ENCODE peak calls at places on chromosomes 1 and 21, in four cellular contexts. U is HepG2, M is A549, B is K562. R is an unnamed sample.

GRCh38 chr1:211135342-211135950 is 1.5 kb upstream of the KCNH1 start:
- DNase-seq in U (peak; percentile 29), M (peak; percentile 46), B (peak; percentile 33), R (no peak)

GRCh38 chr1:168759077-168759476 is 30.1 kb upstream of the DPT start:
- DNase-seq in U (no peak), M (no peak), B (no peak), R (no peak)

GRCh38 chr1:225820522-225821120 is 10.7 kb downstream of the EPHX1 start:
- DNase-seq in U (no peak), M (no peak), B (no peak), R (no peak)

GRCh38 chr1:235101558-235102258 is 26.9 kb downstream of the TOMM20 start:
- DNase-seq in U (no peak), M (no peak), B (no peak), R (no peak)

GRCh38 chr21:26686278-26686677 is 113.2 kb upstream of the CYYR1 start:
- DNase-seq in U (no peak), M (peak; percentile 1), B (no peak), R (peak; percentile 22)

GRCh38 chr1:197481101-197481500 is 213.0 kb downstream of the CRB1 start:
- DNase-seq in U (no peak), M (no peak), B (no peak), R (no peak)

GRCh38 chr21:16420086-16420724 is 690.4 kb downstream of the USP25 start:
- DNase-seq in U (peak; percentile 9), M (no peak), B (no peak), R (no peak)

GRCh38 chr1:20367626-20368025 is 77.0 kb downstream of the VWA5B1 start:
- DNase-seq in U (no peak), M (no peak), B (no peak), R (no peak)

GRCh38 chr1:25194576-25195020 is 37.7 kb downstream of the SYF2 start:
- DNase-seq in U (no peak), M (no peak), B (no peak), R (no peak)

GRCh38 chr1:108962681-108963051 is 618 bp downstream of the CLCC1 start:
- DNase-seq in U (peak; percentile 12), M (no peak), B (no peak), R (peak; percentile 36)

GRCh38 chr1:219639843-219640606 is 27.1 kb upstream of the ZC3H11B start:
- DNase-seq in U (no peak), M (no peak), B (no peak), R (no peak)

GRCh38 chr1:109133815-109134214 is 19.9 kb downstream of the ELAPOR1 start:
- DNase-seq in U (no peak), M (no peak), B (no peak), R (no peak)

GRCh38 chr1:179298952-179299351 is 5.4 kb downstream of the SOAT1 start:
- DNase-seq in U (no peak), M (no peak), B (no peak), R (no peak)

GRCh38 chr1:161367684-161368398 is at the start of gene CFAP126:
- DNase-seq in U (peak; percentile 90), M (peak; percentile 73), B (peak; percentile 79), R (peak; percentile 58)

GRCh38 chr1:28910379-28911125 is 3.8 kb upstream of the EPB41 start:
- DNase-seq in U (no peak), M (no peak), B (no peak), R (no peak)

GRCh38 chr1:10643607-10644306 is 152.7 kb downstream of the CASZ1 start:
- DNase-seq in U (no peak), M (no peak), B (no peak), R (no peak)

GRCh38 chr1:210722410-210723081 is 393.8 kb downstream of the HHAT start:
- DNase-seq in U (no peak), M (no peak), B (no peak), R (no peak)

GRCh38 chr1:40362699-40363098 is 10.8 kb upstream of the SMAP2 start:
- DNase-seq in U (no peak), M (no peak), B (no peak), R (no peak)

GRCh38 chr1:245715291-245715701 is 560.5 kb downstream of the KIF26B start:
- DNase-seq in U (no peak), M (no peak), B (no peak), R (no peak)

GRCh38 chr1:226355679-226356583 is 47.0 kb upstream of the LIN9 start:
- DNase-seq in U (no peak), M (no peak), B (no peak), R (no peak)

GRCh38 chr1:7478797-7479499 is 292.1 kb upstream of the VAMP3 start:
- DNase-seq in U (no peak), M (peak; percentile 32), B (no peak), R (no peak)

GRCh38 chr1:22111620-22112019 is 31.3 kb downstream of the WNT4 start:
- DNase-seq in U (no peak), M (no peak), B (peak; percentile 33), R (no peak)

GRCh38 chr1:40381268-40382109 is 8.0 kb downstream of the SMAP2 start:
- DNase-seq in U (no peak), M (no peak), B (no peak), R (no peak)

GRCh38 chr1:60222492-60223369 is 149.2 kb upstream of the C1orf87 start:
- DNase-seq in U (no peak), M (no peak), B (no peak), R (no peak)

GRCh38 chr1:54305906-54306514 is 100.2 kb downstream of the SSBP3 start:
- DNase-seq in U (no peak), M (no peak), B (peak; percentile 68), R (no peak)

GRCh38 chr1:3184666-3185065 is 115.7 kb downstream of the PRDM16 start:
- DNase-seq in U (no peak), M (no peak), B (no peak), R (no peak)

GRCh38 chr1:58047265-58047858 is 499.2 kb downstream of the OMA1 start:
- DNase-seq in U (peak; percentile 6), M (peak; percentile 10), B (peak; percentile 76), R (peak; percentile 57)

GRCh38 chr1:7930547-7931445 is 9.8 kb downstream of the TNFRSF9 start:
- DNase-seq in U (no peak), M (no peak), B (no peak), R (no peak)

GRCh38 chr1:32695098-32695904 is 7.3 kb downstream of the SYNC start:
- DNase-seq in U (peak; percentile 81), M (no peak), B (peak; percentile 39), R (no peak)

GRCh38 chr1:200139661-200140250 is 112.2 kb downstream of the NR5A2 start:
- DNase-seq in U (peak; percentile 61), M (peak; percentile 60), B (peak; percentile 56), R (no peak)

GRCh38 chr1:5522605-5523145 is 469.6 kb downstream of the NPHP4 start:
- DNase-seq in U (no peak), M (no peak), B (no peak), R (no peak)

GRCh38 chr1:94821636-94822305 is 1.6 kb downstream of the SLC44A3 start:
- DNase-seq in U (peak; percentile 74), M (no peak), B (no peak), R (no peak)

GRCh38 chr21:43937898-43938309 is 72.9 kb downstream of the AGPAT3 start:
- DNase-seq in U (no peak), M (no peak), B (no peak), R (no peak)

GRCh38 chr21:43939443-43940328 is 72.4 kb upstream of the TRAPPC10 start:
- DNase-seq in U (no peak), M (no peak), B (no peak), R (no peak)

GRCh38 chr21:43937051-43937832 is 72.2 kb downstream of the AGPAT3 start:
- DNase-seq in U (peak; percentile 36), M (no peak), B (peak; percentile 59), R (no peak)

GRCh38 chr21:43940329-43940653 is 71.8 kb upstream of the TRAPPC10 start:
- DNase-seq in U (no peak), M (no peak), B (no peak), R (no peak)

GRCh38 chr21:43938751-43939442 is 73.2 kb upstream of the TRAPPC10 start:
- DNase-seq in U (peak; percentile 81), M (peak; percentile 80), B (peak; percentile 99), R (peak; percentile 94)
- TF ChIP-seq HMGXB4 in U (peak; percentile 92), M (no peak), B (peak; percentile 82), R (peak; percentile 78)

GRCh38 chr1:223784541-223784940 is 61.2 kb downstream of the TP53BP2 start:
- DNase-seq in U (no peak), M (no peak), B (no peak), R (no peak)

GRCh38 chr1:223783676-223784075 is 62.1 kb downstream of the TP53BP2 start:
- DNase-seq in U (no peak), M (no peak), B (no peak), R (no peak)

GRCh38 chr1:223792046-223792445 is 53.7 kb downstream of the TP53BP2 start:
- DNase-seq in U (no peak), M (no peak), B (no peak), R (no peak)

GRCh38 chr1:223785808-223786207 is 59.9 kb downstream of the TP53BP2 start:
- DNase-seq in U (no peak), M (no peak), B (no peak), R (no peak)

GRCh38 chr1:223788746-223789415 is 56.9 kb downstream of the TP53BP2 start:
- DNase-seq in U (no peak), M (no peak), B (peak; percentile 78), R (no peak)
- TF ChIP-seq HMGXB4 in U (no peak), M (no peak), B (no peak), R (no peak)

GRCh38 chr1:157314408-157314807 is 176.2 kb upstream of the ETV3 start:
- DNase-seq in U (no peak), M (no peak), B (no peak), R (no peak)
- TF ChIP-seq HMGXB4 in U (no peak), M (no peak), B (no peak), R (no peak)

GRCh38 chr1:111618081-111618480 is 1.5 kb upstream of the RAP1A start:
- DNase-seq in U (no peak), M (no peak), B (no peak), R (no peak)

GRCh38 chr1:111618953-111619634 is 495 bp upstream of the RAP1A start:
- DNase-seq in U (no peak), M (no peak), B (no peak), R (no peak)

GRCh38 chr1:111619635-111620411 is at the start of gene RAP1A:
- DNase-seq in U (peak; percentile 77), M (peak; percentile 80), B (peak; percentile 98), R (peak; percentile 96)

GRCh38 chr1:111612006-111612405 is 7.6 kb upstream of the RAP1A start:
- DNase-seq in U (no peak), M (no peak), B (no peak), R (no peak)

DNA sequence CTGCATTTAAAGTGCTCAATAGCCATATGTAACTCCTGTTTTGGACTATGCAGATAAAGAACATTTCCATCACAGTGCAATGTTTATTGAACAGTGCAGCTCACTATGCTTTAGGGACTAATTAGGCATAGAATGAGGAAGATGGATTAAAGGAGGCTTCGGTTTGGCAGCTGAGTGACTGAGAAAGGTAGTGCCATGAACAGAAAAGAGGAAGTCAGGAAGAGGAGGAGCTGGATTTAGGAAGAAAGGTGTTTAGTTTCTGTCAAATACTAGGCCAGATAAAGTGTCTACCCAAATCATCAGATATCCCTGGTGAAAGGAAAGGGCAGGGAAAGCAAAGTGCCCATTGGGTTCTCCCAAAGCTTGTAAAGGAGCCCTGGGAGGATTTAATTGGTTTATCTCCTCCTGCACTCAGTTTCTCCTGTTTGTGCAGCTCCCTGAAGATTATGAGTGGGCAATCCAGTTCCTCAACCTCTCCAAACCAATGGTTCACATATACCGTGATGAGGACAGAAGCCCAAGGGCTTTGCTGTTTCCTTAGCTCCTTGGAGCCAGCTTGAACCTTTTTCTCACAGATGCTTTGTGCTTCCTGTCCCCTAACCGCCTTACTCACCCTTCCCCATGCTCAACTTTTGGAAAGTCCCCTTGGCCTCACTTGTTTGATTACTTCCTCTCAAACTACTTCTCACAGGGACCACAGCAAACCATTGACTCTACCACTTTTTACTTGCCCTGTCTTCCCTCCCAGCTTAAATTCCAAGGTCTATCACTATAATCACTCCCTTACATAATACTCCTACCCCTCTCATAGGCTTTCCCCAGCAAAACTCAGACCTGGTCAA is 3.5 kb upstream of the RAP1A start:
- DNase-seq in U (no peak), M (no peak), B (no peak), R (no peak)
- TF ChIP-seq HMGXB4 in U (no peak), M (no peak), B (no peak), R (no peak)

R was measured in WTC11.